ENCODE peak calls at places on chromosome X, in six cellular contexts. I, W, M, C, X and U are unnamed samples. For H3K4me1, the result is how much of the 10 kb centered on the place peaks cover.

GRCh38 chrX:118347131-118347530 is 1.2 kb downstream of the WDR44 start:
- DNase-seq in M (no peak), C (peak), X (no peak), W (no peak), I (no peak), U (no peak)

GRCh38 chrX:10591363-10592036 is 28.9 kb downstream of the MID1 start:
- DNase-seq in C (no peak), M (no peak), X (no peak), I (no peak), W (no peak), U (no peak)

GRCh38 chrX:119468186-119468929 is at the start of gene SLC25A5:
- DNase-seq in C (peak), I (peak), X (peak), M (peak), W (peak), U (peak)

GRCh38 chrX:9342581-9343051 is 122.2 kb upstream of the TBL1X start:
- DNase-seq in C (peak), W (peak), X (no peak), M (peak), I (peak), U (peak)

GRCh38 chrX:72054776-72055495 is 76.8 kb downstream of the RTL5 start:
- DNase-seq in X (no peak), M (no peak), I (peak), W (no peak), C (no peak), U (no peak)

GRCh38 chrX:115367455-115367854 is 77.9 kb downstream of the LUZP4 start:
- DNase-seq in C (no peak), X (no peak), I (no peak), W (no peak), M (no peak), U (no peak)

GRCh38 chrX:39827959-39828358 is 269.8 kb downstream of the BCOR start:
- DNase-seq in I (no peak), W (no peak), X (no peak), C (no peak), M (no peak), U (no peak)

GRCh38 chrX:127574829-127575228 is 477.4 kb downstream of the ACTRT1 start:
- DNase-seq in C (no peak), X (no peak), I (no peak), M (no peak), W (no peak), U (no peak)

GRCh38 chrX:103585421-103586313 is at the start of gene TCEAL4:
- DNase-seq in W (peak), X (no peak), C (no peak), I (peak), M (peak), U (peak)

DNA sequence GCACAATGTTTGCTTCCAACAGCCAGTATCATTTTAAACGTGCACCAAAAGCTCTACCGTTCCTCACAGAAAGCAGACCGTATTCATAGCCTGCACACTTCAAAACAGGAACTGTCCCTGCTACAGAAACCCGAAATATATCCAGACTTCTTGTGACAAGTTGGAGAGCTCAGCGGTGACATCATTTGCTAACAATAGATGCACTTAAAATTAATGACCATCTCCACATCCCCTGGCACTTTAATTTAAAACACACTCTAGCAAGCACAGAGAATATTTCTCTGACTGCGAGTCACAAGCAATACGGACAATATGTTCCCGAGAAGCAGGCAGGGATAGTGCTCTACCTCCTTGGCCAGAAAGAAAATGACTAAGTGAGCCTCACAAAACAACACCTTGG is 2.5 kb downstream of the NYX start:
- DNase-seq in I (no peak), X (no peak), W (no peak), M (no peak), C (no peak), U (no peak)
- H3K4me1 ChIP-seq in I (under half), X (under half), W (under half), M (under half), C (under half), U (under half)

DNA sequence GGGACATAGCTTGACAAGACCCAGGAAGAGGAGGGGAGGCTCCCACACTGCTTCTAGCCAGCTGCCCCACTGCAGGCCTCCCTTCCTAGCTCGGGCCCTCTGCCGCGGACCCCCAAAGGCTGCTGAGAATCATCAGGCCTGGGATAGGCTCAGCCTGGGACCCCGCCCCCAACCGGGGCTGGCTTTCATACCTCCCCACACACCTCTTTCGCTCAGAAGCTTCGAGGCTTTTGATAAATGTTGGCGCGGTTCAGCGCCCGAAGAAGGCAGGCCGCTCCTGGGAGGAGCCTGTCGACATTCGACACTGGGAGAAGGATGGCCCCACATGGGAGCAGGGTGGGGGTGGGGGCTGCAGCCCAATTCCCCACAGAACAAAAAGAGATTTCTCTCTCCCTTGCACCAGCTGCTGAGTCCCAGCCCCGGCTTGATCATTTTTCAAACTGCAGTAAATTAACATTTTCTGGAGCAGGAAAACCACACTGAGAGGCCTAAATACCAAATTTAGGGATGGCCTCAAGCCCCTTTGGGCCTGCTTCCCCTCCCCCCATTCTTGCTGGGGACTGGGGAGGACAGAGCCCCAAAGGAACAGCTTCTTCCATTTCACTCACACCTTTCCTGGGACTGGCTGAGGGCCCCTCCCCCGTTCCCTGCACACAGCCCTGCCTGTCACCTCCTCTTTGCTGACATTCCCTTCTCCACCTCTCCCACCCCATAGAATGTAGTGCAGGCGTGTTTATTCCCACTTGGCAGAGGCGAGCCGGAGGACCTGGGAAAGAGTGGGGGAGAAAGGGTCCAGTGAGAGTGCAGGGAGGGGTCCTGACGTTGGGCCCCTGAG is 112.9 kb upstream of the PJA1 start:
- DNase-seq in C (no peak), W (no peak), M (no peak), X (no peak), I (peak), U (no peak)
- H3K4me1 ChIP-seq in C (under half), W (under half), M (under half), X (under half), I (under half), U (under half)

GRCh38 chrX:19680580-19680979 is 165.3 kb upstream of the MAP3K15 start:
- DNase-seq in M (no peak), C (no peak), X (no peak), W (no peak), I (no peak), U (no peak)

GRCh38 chrX:19679787-19680186 is 164.5 kb upstream of the MAP3K15 start:
- DNase-seq in X (no peak), W (no peak), C (no peak), I (no peak), M (no peak), U (peak)

GRCh38 chrX:19674041-19674769 is 158.9 kb upstream of the MAP3K15 start:
- DNase-seq in I (no peak), C (peak), M (no peak), X (no peak), W (no peak), U (no peak)

GRCh38 chrX:19678941-19679340 is 163.6 kb upstream of the MAP3K15 start:
- DNase-seq in I (no peak), C (no peak), M (no peak), W (no peak), X (no peak), U (no peak)

DNA sequence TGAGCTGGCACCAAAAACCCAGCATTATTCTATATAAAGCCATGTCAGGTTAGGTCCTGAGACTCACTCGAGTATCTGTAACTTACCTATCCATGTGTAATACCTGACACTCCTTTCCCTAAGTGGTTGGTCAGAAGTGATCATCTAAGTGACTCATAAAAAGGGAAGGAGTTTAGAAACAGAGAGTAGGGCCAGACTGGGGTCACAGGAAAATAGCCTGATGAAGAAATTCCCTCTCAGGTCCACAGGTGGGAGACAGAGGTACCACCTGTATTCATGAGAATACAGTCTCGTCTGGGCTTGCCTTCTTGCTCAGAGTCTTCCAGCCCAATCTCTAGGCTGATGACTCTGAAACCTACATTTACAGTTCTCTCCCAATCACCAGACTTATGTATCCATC is 161.8 kb upstream of the MAP3K15 start:
- DNase-seq in X (no peak), M (no peak), I (no peak), W (no peak), C (no peak), U (no peak)
- H3K4me1 ChIP-seq in X (under half), M (under half), I (under half), W (under half), C (under half), U (under half)

DNA sequence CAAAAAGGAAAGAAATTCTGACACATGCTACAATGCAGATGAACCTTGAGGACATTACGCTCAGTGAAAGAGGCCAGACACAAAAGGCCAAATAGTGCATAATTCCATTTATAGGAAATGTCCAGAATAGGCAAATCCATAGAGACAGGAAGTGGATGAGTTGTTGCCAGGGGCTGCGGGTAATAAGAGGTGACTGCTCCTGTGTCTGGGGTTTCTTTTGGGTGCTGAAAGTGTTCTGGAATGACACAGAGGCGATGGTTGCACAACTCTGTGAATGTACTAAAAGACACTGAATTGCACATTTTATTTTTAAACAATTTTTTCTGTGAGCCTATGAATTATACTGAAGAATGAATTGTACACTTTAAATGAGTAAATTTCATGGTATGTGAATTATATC is 23.3 kb upstream of the IRAK1 start:
- DNase-seq in W (no peak), I (no peak), M (no peak), X (no peak), C (no peak), U (no peak)
- H3K4me1 ChIP-seq in W (half or more), I (under half), M (under half), X (under half), C (under half), U (under half)

DNA sequence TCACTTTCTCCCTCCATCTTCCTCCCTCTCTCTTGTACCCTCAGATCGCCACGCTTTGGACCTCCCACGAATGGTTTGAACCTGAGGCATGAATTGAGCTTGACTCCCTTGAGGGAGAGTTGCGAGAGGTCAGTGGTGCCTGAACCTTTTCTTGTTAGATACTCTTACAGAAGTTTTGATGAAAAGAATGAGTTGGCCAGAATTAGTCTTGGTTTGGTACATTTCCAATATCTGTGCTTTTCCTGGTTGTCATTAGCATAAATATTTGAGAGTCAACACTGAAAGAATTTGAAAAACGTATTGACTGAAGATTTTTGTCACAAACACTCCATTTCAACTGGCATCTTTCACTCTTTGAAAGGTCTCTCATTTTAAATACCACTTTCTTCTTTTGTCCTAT is 510.6 kb upstream of the DIPK2B start:
- DNase-seq in W (no peak), M (no peak), C (no peak), X (no peak), I (no peak), U (no peak)
- H3K4me1 ChIP-seq in W (under half), M (under half), C (under half), X (under half), I (under half), U (under half)

DNA sequence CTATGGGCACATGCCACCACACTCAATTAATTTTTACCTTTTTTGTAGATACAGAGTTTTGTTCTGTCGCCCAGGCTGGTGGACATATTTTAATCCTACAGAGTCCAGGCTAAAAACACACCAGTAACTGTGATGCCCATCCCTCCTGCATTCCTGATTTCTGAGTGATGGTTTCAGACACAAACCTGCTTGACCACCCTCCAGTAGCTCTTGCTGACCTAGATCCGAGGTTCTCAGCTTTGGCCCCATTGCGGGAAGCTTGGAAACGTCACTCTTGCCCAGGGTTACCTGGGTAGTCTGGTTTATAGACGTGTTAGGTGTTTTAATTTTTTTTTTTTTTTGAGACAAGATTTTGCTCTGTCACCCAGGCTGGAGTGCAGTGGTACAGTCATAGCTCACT is 7.5 kb downstream of the CD99 start:
- DNase-seq in C (no peak), M (no peak), W (no peak), I (no peak), X (no peak), U (no peak)
- H3K4me1 ChIP-seq in C (under half), M (under half), W (half or more), I (under half), X (half or more), U (under half)

DNA sequence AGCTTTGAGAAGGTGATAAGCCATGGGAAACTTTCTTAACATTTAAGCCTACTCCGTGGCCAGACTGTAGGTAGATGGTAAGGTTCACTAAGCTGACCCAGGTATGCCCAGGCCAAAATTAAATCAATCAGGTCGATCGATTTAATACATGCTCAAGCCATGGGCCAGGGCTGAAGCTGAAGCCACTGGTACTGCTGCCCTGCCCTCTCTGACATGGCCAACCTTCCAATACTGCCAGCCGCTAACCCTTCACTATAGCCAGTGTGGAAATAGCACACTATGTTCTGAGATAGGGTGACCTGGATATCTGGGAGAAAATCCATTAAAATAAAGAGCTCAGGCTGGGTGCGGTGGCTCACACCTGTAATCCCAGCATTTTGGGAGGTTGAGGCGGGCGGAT is 31.6 kb downstream of the TSC22D3 start:
- DNase-seq in W (no peak), M (peak), X (no peak), C (no peak), I (no peak), U (no peak)
- H3K4me1 ChIP-seq in W (under half), M (half or more), X (under half), C (under half), I (under half), U (under half)

DNA sequence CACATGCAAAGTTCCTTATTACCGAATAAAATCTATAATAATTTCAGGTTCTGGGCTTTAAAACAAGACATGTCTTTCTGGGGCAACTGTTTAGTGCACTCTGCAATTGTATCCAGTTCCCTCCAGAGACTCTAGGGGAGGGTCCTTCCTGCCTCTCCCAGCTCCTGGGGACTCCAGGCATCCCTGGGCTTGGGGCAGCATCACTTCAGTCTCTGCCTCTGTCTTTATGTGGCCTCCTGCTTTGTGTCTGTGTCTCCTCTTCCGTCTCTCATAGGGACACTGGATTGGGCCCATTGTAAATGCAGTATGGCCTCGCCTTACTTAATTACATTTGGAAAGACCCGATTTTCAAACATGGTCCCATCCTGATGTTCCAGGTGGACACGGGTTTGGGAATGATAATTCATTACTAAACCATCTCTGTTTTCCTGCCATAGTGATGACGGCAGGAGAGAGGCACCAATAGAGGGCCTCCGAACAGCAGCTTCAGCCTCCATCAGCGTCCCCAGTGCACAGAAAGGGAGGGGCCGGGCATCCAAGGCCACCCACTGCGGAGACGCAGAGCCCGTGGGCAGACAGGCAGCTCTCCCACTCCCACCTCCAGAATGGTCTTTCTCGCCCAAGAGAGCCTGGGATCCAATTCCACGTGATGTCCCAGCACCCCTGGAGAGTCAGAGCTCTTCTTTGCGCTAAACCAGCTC is 11.0 kb upstream of the ASMTL start:
- DNase-seq in I (peak), X (no peak), C (no peak), M (no peak), W (peak), U (peak)
- H3K4me1 ChIP-seq in I (under half), X (half or more), C (under half), M (under half), W (under half), U (under half)

GRCh38 chrX:130179170-130179569 is 7.4 kb downstream of the RAB33A start:
- DNase-seq in I (no peak), C (no peak), M (no peak), W (no peak), X (no peak), U (no peak)

GRCh38 chrX:130179579-130180215 is 7.9 kb downstream of the RAB33A start:
- DNase-seq in W (no peak), I (no peak), X (no peak), C (no peak), M (no peak), U (no peak)

GRCh38 chrX:130174937-130175336 is 3.2 kb downstream of the RAB33A start:
- DNase-seq in C (no peak), I (no peak), X (no peak), M (no peak), W (no peak), U (no peak)

GRCh38 chrX:130176354-130176776 is 4.6 kb downstream of the RAB33A start:
- DNase-seq in M (no peak), I (no peak), X (no peak), C (no peak), W (no peak), U (no peak)

DNA sequence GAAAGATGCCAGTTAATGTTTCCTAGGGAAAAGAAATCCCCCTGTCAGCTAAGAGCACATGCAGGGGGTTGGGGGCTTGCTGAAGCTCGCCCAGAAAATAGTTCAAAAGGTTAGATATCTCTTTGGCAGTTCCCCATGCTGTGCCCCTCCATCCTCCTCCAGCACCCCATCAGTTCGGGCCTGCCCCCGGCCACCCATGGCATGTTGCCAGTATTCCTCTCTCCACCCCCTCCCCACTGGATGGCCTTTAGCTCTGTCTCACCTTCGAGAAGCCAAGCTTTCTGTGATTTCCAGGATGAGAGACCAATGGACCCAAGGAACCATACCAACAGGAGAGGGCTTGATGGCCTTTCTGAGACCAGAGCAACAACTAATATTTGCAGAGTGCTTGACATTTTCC is 5.2 kb downstream of the RAB33A start:
- DNase-seq in W (no peak), C (no peak), M (no peak), X (no peak), I (no peak), U (no peak)
- H3K4me1 ChIP-seq in W (under half), C (under half), M (under half), X (under half), I (under half), U (under half)